ENCODE peak calls at places on chromosome 15, in seven cellular contexts. N is bronchial epithelial cell, P is endodermal cell, C is sigmoid colon, R is stomach, H is thoracic aorta, Y is PC-9. G is an unnamed sample.

GRCh38 chr15:78617131-78617915 is 3.5 kb downstream of the CHRNA3 start:
- DNase-seq in N (peak; percentile 30), P (no peak), C (no peak), R (peak; percentile 22), H (no peak), Y (no peak), G (no peak)

GRCh38 chr15:90201150-90201943 is at the start of gene SEMA4B:
- DNase-seq in N (peak; percentile 35), P (peak; percentile 93), C (peak; percentile 85), R (peak; percentile 85), H (no peak), Y (peak; percentile 46), G (no peak)

GRCh38 chr15:29196306-29196705 is 73.3 kb downstream of the NSMCE3 start:
- DNase-seq in N (no peak), P (peak; percentile 59), C (no peak), R (no peak), H (no peak), Y (no peak), G (no peak)

GRCh38 chr15:80549191-80549590 is 145.0 kb downstream of the ARNT2 start:
- DNase-seq in N (peak; percentile 52), P (no peak), C (no peak), R (no peak), H (no peak), Y (no peak), G (peak; percentile 50)

GRCh38 chr15:69974321-69974720 is 123.4 kb downstream of the TLE3 start:
- DNase-seq in N (no peak), P (no peak), C (no peak), R (no peak), H (no peak), Y (no peak), G (no peak)

GRCh38 chr15:65266469-65266868 is 20.2 kb downstream of the PARP16 start:
- DNase-seq in N (no peak), P (no peak), C (no peak), R (no peak), H (no peak), Y (no peak), G (no peak)

GRCh38 chr15:40466426-40467259 is 4.1 kb upstream of the CHST14 start:
- DNase-seq in N (no peak), P (no peak), C (no peak), R (no peak), H (no peak), Y (no peak), G (no peak)

GRCh38 chr15:58043192-58043903 is 22.2 kb downstream of the ALDH1A2 start:
- DNase-seq in N (peak; percentile 42), P (peak; percentile 58), C (no peak), R (peak; percentile 66), H (no peak), Y (no peak), G (no peak)

GRCh38 chr15:56978898-56979662 is 60.6 kb downstream of the TCF12 start:
- DNase-seq in N (peak; percentile 93), P (no peak), C (no peak), R (no peak), H (no peak), Y (peak; percentile 69), G (no peak)

GRCh38 chr15:71790081-71790480 is 20.3 kb upstream of the NR2E3 start:
- DNase-seq in N (peak; percentile 82), P (peak; percentile 44), C (peak; percentile 20), R (peak; percentile 24), H (no peak), Y (peak; percentile 88), G (no peak)

GRCh38 chr15:22780267-22780666 is 6.2 kb upstream of the NIPA1 start:
- DNase-seq in N (peak; percentile 88), P (no peak), C (no peak), R (no peak), H (no peak), Y (no peak), G (no peak)

GRCh38 chr15:80834906-80835305 is 55.7 kb downstream of the CEMIP start:
- DNase-seq in N (no peak), P (no peak), C (no peak), R (no peak), H (no peak), Y (no peak), G (no peak)

DNA sequence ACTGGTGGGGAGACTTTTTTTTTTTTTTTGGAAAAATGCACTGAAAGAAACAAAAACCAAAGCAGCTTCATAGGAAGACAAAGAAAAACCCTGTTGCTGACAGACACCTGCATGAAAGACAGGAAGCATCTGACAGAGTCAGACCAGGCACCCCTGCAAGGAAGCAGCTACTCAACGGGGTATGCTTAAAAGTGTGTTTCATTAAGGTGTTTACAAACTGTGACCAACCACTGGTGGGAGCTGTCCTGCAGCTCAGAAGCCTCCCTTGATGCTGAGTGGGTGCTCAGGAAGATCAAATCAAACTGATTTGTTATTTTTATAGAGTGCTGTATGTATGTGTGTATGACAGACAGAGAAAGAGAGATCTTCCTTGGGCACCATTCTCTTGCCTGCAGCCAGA is 34.7 kb upstream of the AGBL1 start:
- DNase-seq in N (no peak), P (peak; percentile 55), C (no peak), R (no peak), H (no peak), Y (no peak), G (no peak)
- TF ChIP-seq CTCF in N (no peak), P (peak; percentile 60), C (no peak), R (no peak), H (no peak), Y (no peak), G (no peak)

DNA sequence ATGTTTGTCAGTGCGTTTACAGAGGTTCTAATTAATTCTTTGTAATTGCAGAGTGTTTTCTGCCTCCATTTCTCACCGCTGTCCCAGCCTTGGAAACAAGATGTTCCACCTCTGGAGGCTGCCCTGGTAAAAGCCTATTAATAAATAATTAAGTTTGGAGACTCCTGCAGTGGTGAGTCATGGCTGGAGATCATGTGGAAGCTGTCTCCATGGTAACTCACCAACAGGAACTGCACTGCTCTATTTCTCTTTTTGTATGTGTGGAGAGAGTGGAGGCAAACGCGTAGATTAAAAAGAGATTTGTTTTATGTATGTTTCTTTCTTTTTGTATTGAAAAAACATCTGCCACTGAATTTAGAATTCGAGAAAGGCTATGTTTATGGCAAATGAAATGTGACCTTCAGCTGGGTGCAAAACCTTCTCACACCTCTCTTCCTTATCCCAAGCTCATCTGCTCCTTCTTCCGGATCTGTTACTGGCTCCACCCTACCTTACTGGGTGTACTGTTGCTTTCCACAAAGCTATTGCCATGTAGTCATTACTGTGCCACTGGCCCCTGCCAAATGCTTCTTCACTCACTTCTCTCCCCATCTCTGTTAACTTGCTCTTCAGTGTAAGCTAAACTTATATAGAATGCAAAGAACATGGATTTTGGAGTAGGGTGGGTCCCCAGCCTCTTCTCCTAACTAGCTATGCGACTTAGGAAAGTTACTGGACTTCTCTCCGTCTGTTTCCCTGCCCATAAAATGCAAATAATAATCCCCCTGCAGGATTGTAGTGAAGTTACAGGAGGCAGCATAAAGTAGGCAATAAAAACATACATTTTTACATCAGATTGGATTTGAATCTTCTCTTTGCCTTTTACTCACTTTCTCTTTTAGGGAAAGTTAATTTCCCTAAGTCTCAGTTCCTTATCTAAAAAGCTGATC is 778.5 kb downstream of the NTRK3 start:
- DNase-seq in N (peak; percentile 57), P (peak; percentile 57), C (peak; percentile 64), R (no peak), H (peak; percentile 21), Y (no peak), G (peak; percentile 40)
- H3K4me3 ChIP-seq in N (no peak overlapping the region), P (no peak overlapping the region), C (no peak overlapping the region), R (no peak overlapping the region), H (peak overlapping the region; percentile 36), Y (no peak overlapping the region), G (no peak overlapping the region)

GRCh38 chr15:94582368-94582767 is 351.0 kb downstream of the MCTP2 start:
- DNase-seq in N (peak; percentile 12), P (peak; percentile 88), C (peak; percentile 70), R (no peak), H (no peak), Y (no peak), G (no peak)
- H3K27me3 ChIP-seq in N (no peaks in the 10 kb centered on the region), P (no peaks in the 10 kb centered on the region), C (no peaks in the 10 kb centered on the region), R (no peaks in the 10 kb centered on the region), H (no peaks in the 10 kb centered on the region), Y (peaks cover 75% of the 10 kb centered on the region), G (no peaks in the 10 kb centered on the region)

DNA sequence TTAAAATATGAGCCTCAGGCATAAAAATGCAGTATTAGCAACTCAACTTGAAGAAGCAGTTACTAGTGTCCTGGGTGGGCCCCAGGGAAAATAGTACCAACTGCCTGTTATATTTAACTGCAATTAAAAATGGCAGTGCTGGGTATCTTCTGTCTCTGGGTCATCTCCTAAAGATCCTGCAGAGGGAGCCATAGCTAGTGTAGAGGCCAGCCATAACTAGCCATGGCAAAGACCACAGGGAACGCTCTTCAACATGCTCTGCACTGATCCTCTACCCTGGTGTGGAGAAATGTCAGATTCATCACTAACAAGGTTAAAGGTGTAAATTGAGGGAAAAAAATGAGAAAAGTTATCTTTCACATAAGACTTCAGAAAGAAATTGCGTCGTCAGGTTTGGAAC is 181.3 kb downstream of the SNRPN start:
- DNase-seq in N (no peak), P (peak; percentile 61), C (no peak), R (no peak), H (no peak), Y (no peak), G (no peak)
- TF ChIP-seq CTCF in N (no peak), P (peak; percentile 72), C (no peak), R (no peak), H (no peak), Y (no peak), G (peak; percentile 9)

G was measured in BJ.